ENCODE peak calls at places on chromosomes 16 and 17, in eight cellular contexts. One of them, this sample, is unnamed.

GRCh38 chr17:45073414-45074070 is 12.4 kb downstream of the NMT1 start:
- DNase-seq in neural progenitor cell: no peak
- DNase-seq in psoas muscle: no peak
- DNase-seq in AG04450: peak
- DNase-seq in transverse colon: peak
- DNase-seq in lower leg skin: no peak
- DNase-seq in astrocyte of the spinal cord: peak
- DNase-seq in ovary: no peak
- DNase-seq in this sample: peak

GRCh38 chr17:58487589-58488427 is at the start of gene HSF5:
- DNase-seq in neural progenitor cell: no peak
- DNase-seq in psoas muscle: peak
- DNase-seq in AG04450: no peak
- DNase-seq in transverse colon: peak
- DNase-seq in lower leg skin: no peak
- DNase-seq in astrocyte of the spinal cord: peak
- DNase-seq in ovary: no peak
- DNase-seq in this sample: no peak

GRCh38 chr17:50206604-50207293 is 5.3 kb upstream of the COL1A1 start:
- DNase-seq in neural progenitor cell: peak
- DNase-seq in psoas muscle: no peak
- DNase-seq in AG04450: no peak
- DNase-seq in transverse colon: peak
- DNase-seq in lower leg skin: no peak
- DNase-seq in astrocyte of the spinal cord: peak
- DNase-seq in ovary: peak
- DNase-seq in this sample: no peak

GRCh38 chr16:65410801-65411200 is 288.9 kb upstream of the CDH11 start:
- DNase-seq in neural progenitor cell: no peak
- DNase-seq in psoas muscle: no peak
- DNase-seq in AG04450: peak
- DNase-seq in transverse colon: no peak
- DNase-seq in lower leg skin: no peak
- DNase-seq in astrocyte of the spinal cord: peak
- DNase-seq in ovary: no peak
- DNase-seq in this sample: no peak

GRCh38 chr17:35684046-35684802 is 47.2 kb upstream of the RASL10B start:
- DNase-seq in neural progenitor cell: peak
- DNase-seq in psoas muscle: no peak
- DNase-seq in AG04450: peak
- DNase-seq in transverse colon: no peak
- DNase-seq in lower leg skin: no peak
- DNase-seq in astrocyte of the spinal cord: peak
- DNase-seq in ovary: no peak
- DNase-seq in this sample: peak

GRCh38 chr16:1413684-1414531 is 596 bp downstream of the UNKL start:
- DNase-seq in neural progenitor cell: peak
- DNase-seq in psoas muscle: peak
- DNase-seq in AG04450: no peak
- DNase-seq in transverse colon: peak
- DNase-seq in lower leg skin: peak
- DNase-seq in astrocyte of the spinal cord: peak
- DNase-seq in ovary: peak
- DNase-seq in this sample: no peak

GRCh38 chr16:4370570-4371480 is 823 bp upstream of the VASN start:
- DNase-seq in neural progenitor cell: no peak
- DNase-seq in psoas muscle: peak
- DNase-seq in AG04450: peak
- DNase-seq in transverse colon: peak
- DNase-seq in lower leg skin: peak
- DNase-seq in astrocyte of the spinal cord: peak
- DNase-seq in ovary: peak
- DNase-seq in this sample: peak

GRCh38 chr17:12113156-12113555 is 92.5 kb downstream of the MAP2K4 start:
- DNase-seq in neural progenitor cell: no peak
- DNase-seq in psoas muscle: no peak
- DNase-seq in AG04450: no peak
- DNase-seq in transverse colon: no peak
- DNase-seq in lower leg skin: no peak
- DNase-seq in astrocyte of the spinal cord: no peak
- DNase-seq in ovary: no peak
- DNase-seq in this sample: no peak

GRCh38 chr17:39327109-39327508 is 74.3 kb downstream of the FBXL20 start:
- DNase-seq in neural progenitor cell: no peak
- DNase-seq in psoas muscle: no peak
- DNase-seq in AG04450: no peak
- DNase-seq in transverse colon: no peak
- DNase-seq in lower leg skin: no peak
- DNase-seq in astrocyte of the spinal cord: no peak
- DNase-seq in ovary: no peak
- DNase-seq in this sample: no peak

GRCh38 chr16:55452996-55453395 is 26.0 kb upstream of the MMP2 start:
- DNase-seq in neural progenitor cell: no peak
- DNase-seq in psoas muscle: no peak
- DNase-seq in AG04450: no peak
- DNase-seq in transverse colon: no peak
- DNase-seq in lower leg skin: no peak
- DNase-seq in astrocyte of the spinal cord: no peak
- DNase-seq in ovary: no peak
- DNase-seq in this sample: no peak

GRCh38 chr17:35051183-35051578 is 12.3 kb downstream of the RFFL start:
- DNase-seq in neural progenitor cell: no peak
- DNase-seq in psoas muscle: no peak
- DNase-seq in AG04450: no peak
- DNase-seq in transverse colon: peak
- DNase-seq in lower leg skin: no peak
- DNase-seq in astrocyte of the spinal cord: no peak
- DNase-seq in ovary: no peak
- DNase-seq in this sample: no peak

GRCh38 chr17:67559381-67559966 is 158.3 kb upstream of the NOL11 start:
- DNase-seq in neural progenitor cell: no peak
- DNase-seq in psoas muscle: no peak
- DNase-seq in AG04450: no peak
- DNase-seq in transverse colon: no peak
- DNase-seq in lower leg skin: peak
- DNase-seq in astrocyte of the spinal cord: no peak
- DNase-seq in ovary: no peak
- DNase-seq in this sample: no peak

GRCh38 chr16:65426484-65426883 is 304.6 kb upstream of the CDH11 start:
- DNase-seq in neural progenitor cell: no peak
- DNase-seq in psoas muscle: no peak
- DNase-seq in AG04450: no peak
- DNase-seq in transverse colon: no peak
- DNase-seq in lower leg skin: no peak
- DNase-seq in astrocyte of the spinal cord: no peak
- DNase-seq in ovary: no peak
- DNase-seq in this sample: no peak

GRCh38 chr16:89437991-89438390 is 52.4 kb downstream of the ANKRD11 start:
- DNase-seq in neural progenitor cell: no peak
- DNase-seq in psoas muscle: no peak
- DNase-seq in AG04450: no peak
- DNase-seq in transverse colon: no peak
- DNase-seq in lower leg skin: no peak
- DNase-seq in astrocyte of the spinal cord: no peak
- DNase-seq in ovary: no peak
- DNase-seq in this sample: no peak

GRCh38 chr16:22307838-22308237 is 10.6 kb downstream of the POLR3E start:
- DNase-seq in neural progenitor cell: no peak
- DNase-seq in psoas muscle: no peak
- DNase-seq in AG04450: no peak
- DNase-seq in transverse colon: no peak
- DNase-seq in lower leg skin: no peak
- DNase-seq in astrocyte of the spinal cord: no peak
- DNase-seq in ovary: no peak
- DNase-seq in this sample: no peak

GRCh38 chr16:12573730-12574383 is 229.8 kb downstream of the CPPED1 start:
- DNase-seq in neural progenitor cell: peak
- DNase-seq in psoas muscle: no peak
- DNase-seq in AG04450: no peak
- DNase-seq in transverse colon: peak
- DNase-seq in lower leg skin: peak
- DNase-seq in astrocyte of the spinal cord: peak
- DNase-seq in ovary: no peak
- DNase-seq in this sample: no peak

GRCh38 chr16:48535831-48536599 is 74.0 kb downstream of the N4BP1 start:
- DNase-seq in neural progenitor cell: peak
- DNase-seq in psoas muscle: peak
- DNase-seq in AG04450: no peak
- DNase-seq in transverse colon: peak
- DNase-seq in lower leg skin: no peak
- DNase-seq in astrocyte of the spinal cord: peak
- DNase-seq in ovary: peak
- DNase-seq in this sample: no peak

GRCh38 chr16:51813609-51814008 is 662.5 kb upstream of the SALL1 start:
- DNase-seq in neural progenitor cell: peak
- DNase-seq in psoas muscle: no peak
- DNase-seq in AG04450: no peak
- DNase-seq in transverse colon: no peak
- DNase-seq in lower leg skin: no peak
- DNase-seq in astrocyte of the spinal cord: no peak
- DNase-seq in ovary: no peak
- DNase-seq in this sample: no peak
- TF ChIP-seq CTCF in neural progenitor cell: peak
- TF ChIP-seq CTCF in psoas muscle: no peak
- TF ChIP-seq CTCF in AG04450: peak
- TF ChIP-seq CTCF in transverse colon: no peak
- TF ChIP-seq CTCF in lower leg skin: no peak
- TF ChIP-seq CTCF in astrocyte of the spinal cord: peak
- TF ChIP-seq CTCF in ovary: no peak
- TF ChIP-seq CTCF in this sample: peak

DNA sequence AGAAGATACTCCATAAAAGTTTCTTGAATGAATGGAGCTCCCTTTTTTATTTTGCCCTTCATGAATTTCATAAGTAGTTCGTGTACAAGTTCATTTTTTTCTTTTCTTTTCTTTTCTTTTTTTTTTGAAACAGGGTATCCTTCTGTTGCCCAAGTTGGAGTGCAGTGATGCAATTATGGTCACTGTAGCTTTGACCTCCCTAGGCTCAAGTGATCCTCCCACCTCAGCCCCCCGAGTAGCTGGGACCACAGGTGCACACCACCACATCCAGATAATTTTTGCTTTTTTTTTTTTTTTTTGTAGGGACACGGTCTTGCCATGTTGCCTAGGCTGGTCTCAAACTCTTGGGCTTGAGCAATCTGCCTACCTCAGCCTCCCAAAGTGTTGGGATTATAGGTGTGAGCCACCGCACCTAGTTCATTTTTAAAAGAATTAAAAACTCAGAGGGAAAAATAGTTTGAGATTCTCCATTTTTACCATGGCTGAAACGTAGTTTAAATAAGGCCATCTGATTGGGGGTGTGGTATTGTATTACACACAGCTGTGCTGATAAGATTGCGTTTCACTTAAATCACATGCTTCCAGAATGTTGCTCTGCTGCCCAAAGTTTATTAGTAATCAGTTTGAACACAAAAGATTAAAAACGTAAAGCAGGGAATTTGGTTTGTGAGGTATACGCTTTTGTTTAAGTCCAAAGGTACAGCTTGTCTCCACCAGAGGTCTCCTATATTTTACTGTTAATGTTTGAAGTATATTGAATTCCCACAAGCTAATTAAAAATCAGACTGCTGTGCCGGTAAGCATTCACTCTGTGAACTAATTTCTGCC is 154.1 kb downstream of the SOCS1 start:
- DNase-seq in neural progenitor cell: no peak
- DNase-seq in psoas muscle: no peak
- DNase-seq in AG04450: peak
- DNase-seq in transverse colon: no peak
- DNase-seq in lower leg skin: no peak
- DNase-seq in astrocyte of the spinal cord: no peak
- DNase-seq in ovary: no peak
- DNase-seq in this sample: no peak
- TF ChIP-seq CTCF in neural progenitor cell: no peak
- TF ChIP-seq CTCF in psoas muscle: peak
- TF ChIP-seq CTCF in AG04450: peak
- TF ChIP-seq CTCF in transverse colon: no peak
- TF ChIP-seq CTCF in lower leg skin: no peak
- TF ChIP-seq CTCF in astrocyte of the spinal cord: peak
- TF ChIP-seq CTCF in ovary: no peak
- TF ChIP-seq CTCF in this sample: peak

GRCh38 chr17:8122391-8122922 is 1.4 kb downstream of the HES7 start:
- DNase-seq in neural progenitor cell: peak
- DNase-seq in psoas muscle: no peak
- DNase-seq in AG04450: no peak
- DNase-seq in transverse colon: no peak
- DNase-seq in lower leg skin: peak
- DNase-seq in astrocyte of the spinal cord: peak
- DNase-seq in ovary: no peak
- DNase-seq in this sample: no peak

GRCh38 chr17:8121531-8122390 is 2.1 kb downstream of the HES7 start:
- DNase-seq in neural progenitor cell: peak
- DNase-seq in psoas muscle: peak
- DNase-seq in AG04450: no peak
- DNase-seq in transverse colon: peak
- DNase-seq in lower leg skin: peak
- DNase-seq in astrocyte of the spinal cord: peak
- DNase-seq in ovary: peak
- DNase-seq in this sample: peak

GRCh38 chr17:8119575-8120519 is 1.5 kb upstream of the ALOXE3 start:
- DNase-seq in neural progenitor cell: peak
- DNase-seq in psoas muscle: peak
- DNase-seq in AG04450: peak
- DNase-seq in transverse colon: peak
- DNase-seq in lower leg skin: peak
- DNase-seq in astrocyte of the spinal cord: peak
- DNase-seq in ovary: peak
- DNase-seq in this sample: peak

GRCh38 chr17:8118769-8119574 is 658 bp upstream of the ALOXE3 start:
- DNase-seq in neural progenitor cell: peak
- DNase-seq in psoas muscle: peak
- DNase-seq in AG04450: peak
- DNase-seq in transverse colon: peak
- DNase-seq in lower leg skin: peak
- DNase-seq in astrocyte of the spinal cord: peak
- DNase-seq in ovary: peak
- DNase-seq in this sample: peak

GRCh38 chr17:8120520-8121443 is 2.5 kb upstream of the ALOXE3 start:
- DNase-seq in neural progenitor cell: peak
- DNase-seq in psoas muscle: peak
- DNase-seq in AG04450: no peak
- DNase-seq in transverse colon: peak
- DNase-seq in lower leg skin: peak
- DNase-seq in astrocyte of the spinal cord: peak
- DNase-seq in ovary: peak
- DNase-seq in this sample: peak
- TF ChIP-seq CTCF in neural progenitor cell: peak
- TF ChIP-seq CTCF in psoas muscle: no peak
- TF ChIP-seq CTCF in AG04450: peak
- TF ChIP-seq CTCF in transverse colon: peak
- TF ChIP-seq CTCF in lower leg skin: no peak
- TF ChIP-seq CTCF in astrocyte of the spinal cord: peak
- TF ChIP-seq CTCF in ovary: no peak
- TF ChIP-seq CTCF in this sample: peak

DNA sequence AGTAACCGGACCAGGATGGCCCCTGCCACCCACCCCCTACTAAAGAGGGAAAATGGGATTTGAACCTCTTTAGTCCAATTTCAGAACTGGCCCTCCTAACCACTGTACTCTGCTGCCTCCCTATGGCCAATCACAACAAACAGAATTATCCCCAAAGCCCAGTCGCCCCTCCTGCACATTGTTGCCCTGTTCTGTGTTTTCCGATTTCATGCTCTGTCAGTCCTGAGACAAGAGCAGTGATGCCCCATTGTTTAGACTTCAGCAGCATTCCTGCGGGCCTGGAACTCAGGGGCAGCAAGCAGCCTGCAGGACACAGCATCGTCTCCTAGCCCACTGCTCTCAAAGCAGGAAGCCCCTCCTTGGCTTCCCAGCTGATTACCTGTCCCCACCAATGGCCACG is 20.5 kb upstream of the KLHL11 start:
- DNase-seq in neural progenitor cell: peak
- DNase-seq in psoas muscle: no peak
- DNase-seq in AG04450: no peak
- DNase-seq in transverse colon: no peak
- DNase-seq in lower leg skin: no peak
- DNase-seq in astrocyte of the spinal cord: no peak
- DNase-seq in ovary: no peak
- DNase-seq in this sample: no peak
- TF ChIP-seq CTCF in neural progenitor cell: peak
- TF ChIP-seq CTCF in psoas muscle: peak
- TF ChIP-seq CTCF in AG04450: peak
- TF ChIP-seq CTCF in transverse colon: no peak
- TF ChIP-seq CTCF in lower leg skin: no peak
- TF ChIP-seq CTCF in astrocyte of the spinal cord: no peak
- TF ChIP-seq CTCF in ovary: no peak
- TF ChIP-seq CTCF in this sample: peak